ENCODE peak calls at places on chromosomes 11 and 22, in five cellular contexts. One of them, this sample, is unnamed.

GRCh38 chr11:14258177-14258935 is 100.6 kb downstream of the RRAS2 start:
- DNase-seq in sigmoid colon: no peak
- DNase-seq in RWPE2: no peak
- DNase-seq in GM12865: no peak
- DNase-seq in body of pancreas: no peak
- DNase-seq in this sample: peak

GRCh38 chr22:20435436-20436308 is 2.0 kb downstream of the SCARF2 start:
- DNase-seq in sigmoid colon: peak
- DNase-seq in RWPE2: peak
- DNase-seq in GM12865: no peak
- DNase-seq in body of pancreas: no peak
- DNase-seq in this sample: no peak

GRCh38 chr22:17191163-17191562 is 28.1 kb downstream of the ADA2 start:
- DNase-seq in sigmoid colon: no peak
- DNase-seq in RWPE2: no peak
- DNase-seq in GM12865: no peak
- DNase-seq in body of pancreas: no peak
- DNase-seq in this sample: peak

GRCh38 chr22:49141761-49142160 is 685.9 kb downstream of the BRD1 start:
- DNase-seq in sigmoid colon: no peak
- DNase-seq in RWPE2: no peak
- DNase-seq in GM12865: no peak
- DNase-seq in body of pancreas: no peak
- DNase-seq in this sample: no peak

GRCh38 chr11:78460468-78460867 is 42.8 kb upstream of the GAB2 start:
- DNase-seq in sigmoid colon: no peak
- DNase-seq in RWPE2: no peak
- DNase-seq in GM12865: peak
- DNase-seq in body of pancreas: no peak
- DNase-seq in this sample: peak

GRCh38 chr22:50191041-50191740 is 5.5 kb downstream of the TRABD start:
- DNase-seq in sigmoid colon: no peak
- DNase-seq in RWPE2: no peak
- DNase-seq in GM12865: peak
- DNase-seq in body of pancreas: no peak
- DNase-seq in this sample: no peak

GRCh38 chr22:37862570-37863325 is 13.5 kb downstream of the EIF3L start:
- DNase-seq in sigmoid colon: no peak
- DNase-seq in RWPE2: no peak
- DNase-seq in GM12865: no peak
- DNase-seq in body of pancreas: no peak
- DNase-seq in this sample: no peak

GRCh38 chr22:36386900-36387663 is 685 bp downstream of the MYH9 start:
- DNase-seq in sigmoid colon: peak
- DNase-seq in RWPE2: no peak
- DNase-seq in GM12865: peak
- DNase-seq in body of pancreas: peak
- DNase-seq in this sample: peak

GRCh38 chr11:68546555-68546954 is 86.0 kb downstream of the PPP6R3 start:
- DNase-seq in sigmoid colon: no peak
- DNase-seq in RWPE2: no peak
- DNase-seq in GM12865: no peak
- DNase-seq in body of pancreas: no peak
- DNase-seq in this sample: peak

GRCh38 chr22:49672013-49672516 is 155.6 kb downstream of the BRD1 start:
- DNase-seq in sigmoid colon: no peak
- DNase-seq in RWPE2: no peak
- DNase-seq in GM12865: no peak
- DNase-seq in body of pancreas: no peak
- DNase-seq in this sample: no peak

GRCh38 chr11:68057807-68058206 is 19.0 kb downstream of the TCIRG1 start:
- DNase-seq in sigmoid colon: no peak
- DNase-seq in RWPE2: no peak
- DNase-seq in GM12865: no peak
- DNase-seq in body of pancreas: no peak
- DNase-seq in this sample: no peak

GRCh38 chr22:33811686-33812085 is 108.6 kb downstream of the LARGE1 start:
- DNase-seq in sigmoid colon: peak
- DNase-seq in RWPE2: no peak
- DNase-seq in GM12865: no peak
- DNase-seq in body of pancreas: peak
- DNase-seq in this sample: no peak

GRCh38 chr11:8090756-8091155 is 9.7 kb downstream of the TUB start:
- DNase-seq in sigmoid colon: peak
- DNase-seq in RWPE2: no peak
- DNase-seq in GM12865: peak
- DNase-seq in body of pancreas: peak
- DNase-seq in this sample: peak

GRCh38 chr11:61923166-61924015 is 6.0 kb upstream of the RAB3IL1 start:
- DNase-seq in sigmoid colon: peak
- DNase-seq in RWPE2: no peak
- DNase-seq in GM12865: no peak
- DNase-seq in body of pancreas: peak
- DNase-seq in this sample: peak

GRCh38 chr11:33636104-33636503 is 64.5 kb downstream of the C11orf91 start:
- DNase-seq in sigmoid colon: no peak
- DNase-seq in RWPE2: peak
- DNase-seq in GM12865: no peak
- DNase-seq in body of pancreas: no peak
- DNase-seq in this sample: peak

GRCh38 chr11:60982184-60982583 is 10.7 kb downstream of the CD6 start:
- DNase-seq in sigmoid colon: no peak
- DNase-seq in RWPE2: no peak
- DNase-seq in GM12865: no peak
- DNase-seq in body of pancreas: no peak
- DNase-seq in this sample: no peak

GRCh38 chr22:27405672-27406388 is 395.7 kb downstream of the MN1 start:
- DNase-seq in sigmoid colon: no peak
- DNase-seq in RWPE2: no peak
- DNase-seq in GM12865: peak
- DNase-seq in body of pancreas: peak
- DNase-seq in this sample: peak

GRCh38 chr11:2137202-2138071 is 1.8 kb downstream of the IGF2 start:
- DNase-seq in sigmoid colon: no peak
- DNase-seq in RWPE2: no peak
- DNase-seq in GM12865: no peak
- DNase-seq in body of pancreas: no peak
- DNase-seq in this sample: peak

DNA sequence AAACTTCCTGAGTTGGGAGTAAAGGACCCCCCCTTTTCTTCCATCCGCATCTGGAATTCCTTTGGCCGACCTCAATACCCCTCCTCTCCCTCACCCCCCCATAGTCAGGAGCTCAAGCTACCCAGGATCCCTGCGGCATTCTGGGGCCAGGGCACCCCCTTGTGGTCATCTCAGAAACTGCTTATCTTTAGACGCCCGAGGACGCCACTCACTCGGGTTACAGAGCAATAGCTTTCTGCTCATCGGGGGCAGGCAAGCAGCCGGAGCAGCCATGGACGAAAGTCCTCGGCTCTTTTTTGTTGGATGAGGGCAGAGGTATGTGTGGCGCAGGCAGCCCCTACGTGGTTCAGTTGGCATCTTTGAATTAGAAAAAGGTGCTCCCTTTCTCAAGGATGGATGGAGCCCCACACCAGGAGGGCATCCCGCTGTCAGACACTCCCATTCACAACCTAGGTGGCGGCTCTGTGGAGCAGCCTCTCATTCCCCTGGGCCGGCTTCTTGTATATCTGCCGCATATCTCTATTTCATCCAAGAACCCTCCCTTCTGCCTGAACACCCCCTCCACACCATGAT is 2.3 kb downstream of the C1QTNF5 start:
- DNase-seq in sigmoid colon: peak
- DNase-seq in RWPE2: no peak
- DNase-seq in GM12865: peak
- DNase-seq in body of pancreas: peak
- DNase-seq in this sample: peak
- H3K4me3 ChIP-seq in sigmoid colon: peak
- H3K4me3 ChIP-seq in RWPE2: no peak
- H3K4me3 ChIP-seq in GM12865: no peak
- H3K4me3 ChIP-seq in body of pancreas: no peak
- H3K4me3 ChIP-seq in this sample: no peak

GRCh38 chr11:9092085-9092484 is 686 bp upstream of the SCUBE2 start:
- DNase-seq in sigmoid colon: no peak
- DNase-seq in RWPE2: no peak
- DNase-seq in GM12865: no peak
- DNase-seq in body of pancreas: no peak
- DNase-seq in this sample: no peak

GRCh38 chr11:9096427-9096826 is 5.0 kb upstream of the SCUBE2 start:
- DNase-seq in sigmoid colon: no peak
- DNase-seq in RWPE2: no peak
- DNase-seq in GM12865: no peak
- DNase-seq in body of pancreas: no peak
- DNase-seq in this sample: no peak

GRCh38 chr11:9094420-9094819 is 3.0 kb upstream of the SCUBE2 start:
- DNase-seq in sigmoid colon: no peak
- DNase-seq in RWPE2: no peak
- DNase-seq in GM12865: no peak
- DNase-seq in body of pancreas: no peak
- DNase-seq in this sample: no peak

GRCh38 chr11:9092846-9093778 is 1.7 kb upstream of the SCUBE2 start:
- DNase-seq in sigmoid colon: no peak
- DNase-seq in RWPE2: no peak
- DNase-seq in GM12865: no peak
- DNase-seq in body of pancreas: peak
- DNase-seq in this sample: peak

GRCh38 chr11:9095421-9095820 is 4.0 kb upstream of the SCUBE2 start:
- DNase-seq in sigmoid colon: no peak
- DNase-seq in RWPE2: no peak
- DNase-seq in GM12865: peak
- DNase-seq in body of pancreas: no peak
- DNase-seq in this sample: no peak
- TF ChIP-seq CTCF in sigmoid colon: no peak
- TF ChIP-seq CTCF in RWPE2: no peak
- TF ChIP-seq CTCF in GM12865: peak
- TF ChIP-seq CTCF in body of pancreas: no peak
- TF ChIP-seq CTCF in this sample: no peak

DNA sequence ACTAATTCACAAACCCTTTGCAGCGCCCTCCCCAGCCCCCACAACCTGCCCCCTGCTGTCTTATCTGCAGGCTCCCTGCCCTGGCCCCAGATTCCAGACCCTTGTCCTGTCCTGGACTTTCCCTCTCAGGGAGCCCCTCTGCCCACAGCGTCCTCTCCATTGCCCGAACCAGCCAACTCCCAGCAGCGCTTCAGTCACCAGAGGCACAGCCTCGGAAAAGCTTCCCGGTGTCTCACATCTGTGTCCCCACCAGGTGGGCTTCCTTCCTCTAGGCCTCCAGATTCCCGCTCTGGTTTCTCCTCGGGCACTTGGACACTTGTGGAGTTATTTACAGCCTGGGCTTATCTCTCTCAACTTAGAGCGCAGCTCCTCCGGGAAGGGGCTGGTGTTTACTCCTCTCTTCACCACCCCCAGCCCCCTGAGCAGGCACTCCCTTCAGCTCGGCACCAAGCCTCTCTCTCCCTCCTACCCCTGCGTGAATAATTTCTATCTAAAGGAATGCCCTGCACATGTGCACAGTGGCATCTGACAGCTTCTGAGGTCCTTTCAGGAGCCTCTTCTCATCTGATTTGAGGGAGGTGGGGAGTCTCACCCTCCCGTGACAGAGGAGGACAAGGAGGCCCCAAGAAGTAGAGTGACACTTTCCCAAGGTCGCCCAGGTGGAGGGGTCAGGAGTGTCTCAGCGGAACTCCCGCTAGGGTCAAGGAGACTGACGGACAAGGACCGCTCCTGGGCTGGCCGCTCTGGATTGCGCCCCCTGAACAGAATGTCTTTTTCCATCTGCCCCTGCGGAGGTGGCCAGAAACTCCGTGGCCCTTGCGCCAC is 838 bp downstream of the WNT11 start:
- DNase-seq in sigmoid colon: no peak
- DNase-seq in RWPE2: no peak
- DNase-seq in GM12865: no peak
- DNase-seq in body of pancreas: no peak
- DNase-seq in this sample: no peak
- H3K4me3 ChIP-seq in sigmoid colon: peak
- H3K4me3 ChIP-seq in RWPE2: no peak
- H3K4me3 ChIP-seq in GM12865: no peak
- H3K4me3 ChIP-seq in body of pancreas: no peak
- H3K4me3 ChIP-seq in this sample: peak

GRCh38 chr11:117145393-117145761 is 1.3 kb downstream of the PAFAH1B2 start:
- DNase-seq in sigmoid colon: no peak
- DNase-seq in RWPE2: no peak
- DNase-seq in GM12865: peak
- DNase-seq in body of pancreas: no peak
- DNase-seq in this sample: peak
- TF ChIP-seq CTCF in sigmoid colon: no peak
- TF ChIP-seq CTCF in RWPE2: peak
- TF ChIP-seq CTCF in GM12865: peak
- TF ChIP-seq CTCF in body of pancreas: no peak
- TF ChIP-seq CTCF in this sample: peak